ENCODE peak calls at places on chromosomes 2 and 18, in five cellular contexts. G, R, W, H and C are unnamed samples.

GRCh38 chr2:98037206-98037605 is 41.5 kb upstream of the TMEM131 start:
- DNase-seq in R (no peak), G (no peak), H (no peak), W (no peak), C (no peak)

GRCh38 chr2:69053416-69053965 is 40.5 kb downstream of the ANTXR1 start:
- DNase-seq in H (no peak), G (no peak), W (no peak), R (no peak), C (no peak)

GRCh38 chr2:147164563-147164962 is 680.3 kb upstream of the ACVR2A start:
- DNase-seq in H (no peak), R (no peak), W (no peak), G (no peak), C (no peak)

GRCh38 chr2:199581935-199582336 is 124.2 kb upstream of the SATB2 start:
- DNase-seq in H (peak; percentile 49), G (peak; percentile 11), R (no peak), W (no peak), C (no peak)

GRCh38 chr2:196660264-196660663 is 20.7 kb downstream of the CCDC150 start:
- DNase-seq in G (peak; percentile 63), H (peak; percentile 25), W (no peak), R (no peak), C (no peak)

GRCh38 chr2:239316562-239317465 is 84.0 kb downstream of the HDAC4 start:
- DNase-seq in G (peak; percentile 41), R (peak; percentile 17), H (no peak), W (no peak), C (no peak)

GRCh38 chr2:239584986-239585385 is 184.2 kb upstream of the HDAC4 start:
- DNase-seq in G (no peak), W (no peak), R (no peak), H (no peak), C (no peak)

GRCh38 chr2:169363027-169363569 is 764 bp upstream of the LRP2 start:
- DNase-seq in G (no peak), H (peak; percentile 4), W (no peak), R (peak; percentile 21), C (peak; percentile 27)

GRCh38 chr2:127157114-127157513 is 50.2 kb upstream of the BIN1 start:
- DNase-seq in H (no peak), G (no peak), W (no peak), R (no peak), C (no peak)

GRCh38 chr2:108345941-108346340 is 31.8 kb upstream of the SULT1C4 start:
- DNase-seq in R (no peak), W (no peak), G (no peak), H (no peak), C (no peak)

GRCh38 chr2:233418761-233419625 is 64.7 kb downstream of the DGKD start:
- DNase-seq in W (no peak), H (peak; percentile 94), R (no peak), G (peak; percentile 57), C (no peak)

GRCh38 chr2:54454548-54454921 is 1.6 kb upstream of the SPTBN1 start:
- DNase-seq in W (no peak), H (no peak), G (no peak), R (no peak), C (no peak)

GRCh38 chr2:23434721-23435121 is 49.7 kb downstream of the KLHL29 start:
- DNase-seq in W (no peak), R (no peak), H (peak; percentile 96), G (peak; percentile 87), C (no peak)

GRCh38 chr2:110853516-110853915 is 121.1 kb downstream of the ACOXL start:
- DNase-seq in R (peak; percentile 56), G (peak; percentile 12), W (no peak), H (peak; percentile 21), C (no peak)

GRCh38 chr2:216057688-216058193 is 23.9 kb downstream of the PECR start:
- DNase-seq in R (no peak), W (no peak), G (peak; percentile 70), H (peak; percentile 30), C (no peak)

GRCh38 chr2:177265834-177266817 is 1.6 kb upstream of the NFE2L2 start:
- DNase-seq in H (peak; percentile 14), G (peak; percentile 46), W (no peak), R (no peak), C (no peak)

GRCh38 chr2:62038980-62039771 is 133.7 kb downstream of the COMMD1 start:
- DNase-seq in R (no peak), W (no peak), H (peak; percentile 30), G (peak; percentile 55), C (no peak)

GRCh38 chr2:132998221-132998620 is 328.2 kb upstream of the LYPD1 start:
- DNase-seq in H (no peak), W (no peak), G (peak; percentile 4), R (no peak), C (no peak)

GRCh38 chr2:159209341-159210306 is 76.9 kb downstream of the WDSUB1 start:
- DNase-seq in G (no peak), R (no peak), H (no peak), W (no peak), C (no peak)

GRCh38 chr18:61893971-61894750 is 1.4 kb upstream of the RNF152 start:
- DNase-seq in G (peak; percentile 64), W (peak; percentile 27), R (peak; percentile 82), H (peak; percentile 79), C (peak; percentile 73)

GRCh38 chr2:126655066-126655465 is 892 bp upstream of the GYPC start:
- DNase-seq in H (peak; percentile 85), R (no peak), W (no peak), G (peak; percentile 20), C (no peak)

GRCh38 chr2:224444011-224444410 is 42.1 kb upstream of the FAM124B start:
- DNase-seq in R (no peak), H (no peak), W (no peak), G (no peak), C (no peak)

GRCh38 chr2:7098816-7099215 is 181.6 kb downstream of the RNF144A start:
- DNase-seq in G (no peak), R (no peak), H (no peak), W (no peak), C (no peak)

GRCh38 chr2:98808546-98808945 is 77.6 kb upstream of the MGAT4A start:
- DNase-seq in W (no peak), H (no peak), G (no peak), R (no peak), C (no peak)

GRCh38 chr2:84495539-84496146 is 20.7 kb upstream of the DNAH6 start:
- DNase-seq in H (peak; percentile 76), W (no peak), R (no peak), G (peak; percentile 78), C (peak; percentile 54)

GRCh38 chr18:56124186-56124585 is 514.2 kb downstream of the TXNL1 start:
- DNase-seq in R (no peak), H (no peak), W (no peak), G (peak; percentile 90), C (no peak)

GRCh38 chr2:169599568-169599967 is 15.4 kb downstream of the PPIG start:
- DNase-seq in H (no peak), W (no peak), R (no peak), G (no peak), C (no peak)

GRCh38 chr2:121944072-121944829 is 188.8 kb downstream of the TSN start:
- DNase-seq in R (no peak), G (peak; percentile 56), W (no peak), H (peak; percentile 14), C (no peak)

GRCh38 chr2:64406407-64406774 is 47.6 kb upstream of the LGALSL start:
- DNase-seq in W (no peak), R (no peak), H (no peak), G (no peak), C (no peak)

GRCh38 chr18:26096852-26097251 is 6.4 kb upstream of the SS18 start:
- DNase-seq in G (no peak), H (no peak), R (no peak), W (no peak), C (no peak)

GRCh38 chr18:74689251-74689650 is 91.6 kb downstream of the ZNF407 start:
- DNase-seq in H (peak; percentile 7), G (peak; percentile 79), R (no peak), W (no peak), C (no peak)

GRCh38 chr2:172552547-172553291 is 3.2 kb upstream of the PDK1 start:
- DNase-seq in R (no peak), G (peak; percentile 96), W (no peak), H (peak; percentile 80), C (no peak)

GRCh38 chr2:25821225-25822056 is 56.8 kb downstream of the ASXL2 start:
- DNase-seq in W (no peak), G (peak; percentile 20), H (no peak), R (no peak), C (no peak)

GRCh38 chr2:33238111-33238510 is 238.3 kb upstream of the RASGRP3 start:
- DNase-seq in H (peak; percentile 78), G (peak; percentile 94), R (no peak), W (no peak), C (no peak)

GRCh38 chr18:44683566-44683965 is 2.9 kb downstream of the SETBP1 start:
- DNase-seq in W (no peak), R (no peak), H (no peak), G (no peak), C (no peak)
- H2BK15ac ChIP-seq in W (no peak overlapping the region), R (no peak overlapping the region), H (no peak overlapping the region), G (no peak overlapping the region), C (no peak overlapping the region)

GRCh38 chr2:230267059-230267458 is 41.5 kb downstream of the SP140 start:
- DNase-seq in H (no peak), W (no peak), R (no peak), G (no peak), C (no peak)

GRCh38 chr2:230269715-230270114 is 44.2 kb downstream of the SP140 start:
- DNase-seq in H (no peak), G (no peak), R (no peak), W (no peak), C (no peak)

GRCh38 chr2:230267556-230267955 is 42.0 kb downstream of the SP140 start:
- DNase-seq in R (no peak), W (no peak), H (no peak), G (no peak), C (no peak)

GRCh38 chr2:230266654-230267053 is 41.1 kb downstream of the SP140 start:
- DNase-seq in H (no peak), R (no peak), G (peak; percentile 1), W (no peak), C (no peak)

GRCh38 chr2:230268606-230269222 is 43.2 kb downstream of the SP140 start:
- DNase-seq in G (peak; percentile 1), R (no peak), H (peak; percentile 1), W (no peak), C (no peak)
- H2AFZ ChIP-seq in G (no peak overlapping the region), R (no peak overlapping the region), H (no peak overlapping the region), W (no peak overlapping the region), C (no peak overlapping the region)

GRCh38 chr2:234973008-234973407 is 21.2 kb downstream of the SH3BP4 start:
- DNase-seq in R (no peak), H (no peak), W (no peak), G (peak; percentile 80), C (no peak)
- H3K4ac ChIP-seq in R (no peak overlapping the region), H (no peak overlapping the region), W (no peak overlapping the region), G (peak overlapping the region; percentile 82), C (no peak overlapping the region)

GRCh38 chr2:16216555-16216938 is 276.2 kb downstream of the MYCN start:
- DNase-seq in G (no peak), H (no peak), R (no peak), W (no peak), C (no peak)

GRCh38 chr2:16214861-16215260 is 274.5 kb downstream of the MYCN start:
- DNase-seq in H (no peak), R (no peak), G (no peak), W (no peak), C (no peak)

GRCh38 chr2:16212321-16212720 is 272.0 kb downstream of the MYCN start:
- DNase-seq in G (no peak), R (no peak), W (no peak), H (no peak), C (no peak)

GRCh38 chr2:16215892-16216554 is 275.7 kb downstream of the MYCN start:
- DNase-seq in G (no peak), H (no peak), R (no peak), W (no peak), C (no peak)

GRCh38 chr2:16214391-16214790 is 274.0 kb downstream of the MYCN start:
- DNase-seq in H (no peak), G (no peak), W (no peak), R (no peak), C (no peak)
- H2BK15ac ChIP-seq in H (no peak overlapping the region), G (no peak overlapping the region), W (no peak overlapping the region), R (no peak overlapping the region), C (no peak overlapping the region)